ENCODE peak calls at places on chromosome 18, in seven cellular contexts. O, Y, M, V, Z, L and T are unnamed samples.

GRCh38 chr18:48634491-48634890 is 95.7 kb downstream of the CTIF start:
- DNase-seq in O (no peak), Y (no peak), M (no peak), V (no peak), Z (no peak), L (no peak), T (peak; percentile 26)

GRCh38 chr18:58549814-58550339 is 79.0 kb downstream of the ALPK2 start:
- DNase-seq in O (no peak), Y (no peak), M (no peak), V (no peak), Z (no peak), L (no peak), T (no peak)

GRCh38 chr18:10252952-10253680 is 201.3 kb upstream of the APCDD1 start:
- DNase-seq in O (no peak), Y (no peak), M (peak; percentile 21), V (no peak), Z (no peak), L (no peak), T (no peak)

GRCh38 chr18:808502-808901 is 3.5 kb downstream of the YES1 start:
- DNase-seq in O (no peak), Y (no peak), M (no peak), V (no peak), Z (no peak), L (no peak), T (no peak)

GRCh38 chr18:79754831-79755351 is 42.8 kb upstream of the KCNG2 start:
- DNase-seq in O (no peak), Y (no peak), M (no peak), V (no peak), Z (no peak), L (no peak), T (no peak)

GRCh38 chr18:24341361-24341760 is 56.3 kb downstream of the OSBPL1A start:
- DNase-seq in O (no peak), Y (peak; percentile 71), M (no peak), V (no peak), Z (no peak), L (no peak), T (no peak)

GRCh38 chr18:11909597-11910026 is 1.5 kb upstream of the MPPE1 start:
- DNase-seq in O (no peak), Y (peak; percentile 55), M (peak; percentile 7), V (no peak), Z (no peak), L (no peak), T (no peak)

GRCh38 chr18:22170421-22171262 is 1.3 kb downstream of the GATA6 start:
- DNase-seq in O (peak; percentile 4), Y (peak; percentile 75), M (peak; percentile 32), V (no peak), Z (no peak), L (no peak), T (no peak)

GRCh38 chr18:42719221-42719620 is 396.3 kb downstream of the RIT2 start:
- DNase-seq in O (no peak), Y (no peak), M (no peak), V (no peak), Z (no peak), L (no peak), T (no peak)

GRCh38 chr18:52236134-52236533 is 103.9 kb upstream of the DCC start:
- DNase-seq in O (no peak), Y (no peak), M (no peak), V (no peak), Z (no peak), L (no peak), T (no peak)

GRCh38 chr18:5519448-5520362 is 24.1 kb downstream of the EPB41L3 start:
- DNase-seq in O (no peak), Y (peak; percentile 17), M (no peak), V (no peak), Z (no peak), L (no peak), T (no peak)

GRCh38 chr18:50796495-50796894 is 23.3 kb downstream of the MRO start:
- DNase-seq in O (no peak), Y (no peak), M (no peak), V (no peak), Z (no peak), L (no peak), T (no peak)

GRCh38 chr18:44680271-44681038 is at the start of gene SETBP1:
- DNase-seq in O (no peak), Y (peak; percentile 2), M (peak; percentile 60), V (peak; percentile 38), Z (peak; percentile 38), L (peak; percentile 42), T (no peak)

GRCh38 chr18:48407358-48407757 is 1.8 kb downstream of the ZBTB7C start:
- DNase-seq in O (no peak), Y (no peak), M (no peak), V (no peak), Z (no peak), L (no peak), T (no peak)

GRCh38 chr18:48504819-48505218 is 34.0 kb upstream of the CTIF start:
- DNase-seq in O (no peak), Y (no peak), M (no peak), V (no peak), Z (no peak), L (no peak), T (no peak)

GRCh38 chr18:3481696-3482210 is 31.8 kb downstream of the TGIF1 start:
- DNase-seq in O (peak; percentile 14), Y (peak; percentile 38), M (peak; percentile 69), V (no peak), Z (no peak), L (no peak), T (no peak)

GRCh38 chr18:68083131-68083530 is 566.6 kb upstream of the DSEL start:
- DNase-seq in O (no peak), Y (peak; percentile 93), M (peak; percentile 45), V (no peak), Z (no peak), L (no peak), T (no peak)

GRCh38 chr18:6414118-6414722 is 491 bp downstream of the L3MBTL4 start:
- DNase-seq in O (peak; percentile 23), Y (no peak), M (no peak), V (no peak), Z (peak; percentile 21), L (peak; percentile 29), T (peak; percentile 42)

GRCh38 chr18:62942578-62942977 is 227.2 kb downstream of the PHLPP1 start:
- DNase-seq in O (no peak), Y (no peak), M (no peak), V (no peak), Z (no peak), L (no peak), T (no peak)

GRCh38 chr18:21489119-21489750 is 111.3 kb downstream of the ESCO1 start:
- DNase-seq in O (peak; percentile 52), Y (peak; percentile 66), M (peak; percentile 72), V (peak; percentile 54), Z (no peak), L (no peak), T (no peak)

GRCh38 chr18:58005036-58005435 is 39.0 kb upstream of the NEDD4L start:
- DNase-seq in O (no peak), Y (peak; percentile 40), M (no peak), V (no peak), Z (no peak), L (no peak), T (no peak)

GRCh38 chr18:23353459-23353858 is 99.6 kb upstream of the RIOK3 start:
- DNase-seq in O (no peak), Y (no peak), M (no peak), V (no peak), Z (no peak), L (no peak), T (no peak)

GRCh38 chr18:32300914-32301313 is 111.1 kb downstream of the MEP1B start:
- DNase-seq in O (no peak), Y (peak; percentile 26), M (no peak), V (no peak), Z (no peak), L (no peak), T (no peak)

GRCh38 chr18:49052891-49053644 is 102.3 kb upstream of the SMAD7 start:
- DNase-seq in O (no peak), Y (peak; percentile 97), M (peak; percentile 57), V (no peak), Z (no peak), L (no peak), T (no peak)

GRCh38 chr18:21406111-21406510 is 164.1 kb downstream of the GREB1L start:
- DNase-seq in O (no peak), Y (no peak), M (no peak), V (no peak), Z (no peak), L (no peak), T (no peak)

GRCh38 chr18:75548353-75548752 is 120.8 kb upstream of the SMIM21 start:
- DNase-seq in O (no peak), Y (no peak), M (peak; percentile 34), V (peak; percentile 72), Z (peak; percentile 17), L (no peak), T (no peak)

GRCh38 chr18:477565-477964 is 22.9 kb downstream of the COLEC12 start:
- DNase-seq in O (no peak), Y (no peak), M (no peak), V (no peak), Z (no peak), L (no peak), T (no peak)

GRCh38 chr18:47717257-47717656 is 213.2 kb downstream of the SMAD2 start:
- DNase-seq in O (no peak), Y (no peak), M (no peak), V (no peak), Z (no peak), L (no peak), T (no peak)

GRCh38 chr18:26487437-26487836 is 60.9 kb downstream of the KCTD1 start:
- DNase-seq in O (no peak), Y (no peak), M (no peak), V (no peak), Z (no peak), L (no peak), T (no peak)

GRCh38 chr18:73352546-73352945 is 484.8 kb upstream of the NETO1 start:
- DNase-seq in O (no peak), Y (peak; percentile 2), M (peak; percentile 24), V (no peak), Z (no peak), L (no peak), T (no peak)

GRCh38 chr18:73007195-73007934 is 139.6 kb upstream of the NETO1 start:
- DNase-seq in O (no peak), Y (no peak), M (no peak), V (no peak), Z (no peak), L (no peak), T (no peak)

GRCh38 chr18:79786304-79786703 is 11.4 kb upstream of the KCNG2 start:
- DNase-seq in O (no peak), Y (no peak), M (no peak), V (no peak), Z (no peak), L (no peak), T (no peak)